ENCODE peak calls at places on chromosomes 13 and 19, in six cellular contexts. Q is foreskin fibroblast, E is Calu3, S is immature natural killer cell, P is pons, I is NCI-H510A treated with DMSO at 0.1 percent for 48 hours. B is an unnamed sample.

GRCh38 chr13:72463561-72463960 is 263.9 kb downstream of the MZT1 start:
- DNase-seq in Q (no peak), E (no peak), S (no peak), P (no peak), I (no peak), B (no peak)

GRCh38 chr13:83880275-83881027 is 1.8 kb downstream of the SLITRK1 start:
- DNase-seq in Q (no peak), E (no peak), S (no peak), P (peak; percentile 50), I (no peak), B (no peak)

GRCh38 chr19:46265217-46265828 is 31.5 kb upstream of the HIF3A start:
- DNase-seq in Q (peak; percentile 59), E (peak; percentile 88), S (peak; percentile 71), P (peak; percentile 84), I (peak; percentile 81), B (peak; percentile 74)

GRCh38 chr13:43874512-43875092 is 4.9 kb downstream of the CCDC122 start:
- DNase-seq in Q (no peak), E (no peak), S (peak; percentile 22), P (peak; percentile 80), I (no peak), B (no peak)

GRCh38 chr13:107210216-107211010 is 642.5 kb upstream of the ARGLU1 start:
- DNase-seq in Q (no peak), E (no peak), S (no peak), P (peak; percentile 37), I (peak; percentile 99), B (no peak)

GRCh38 chr13:67225252-67226159 is 4.6 kb downstream of the PCDH9 start:
- DNase-seq in Q (no peak), E (no peak), S (no peak), P (peak; percentile 53), I (no peak), B (no peak)

GRCh38 chr13:114141261-114141996 is 9.0 kb upstream of the RASA3 start:
- DNase-seq in Q (no peak), E (no peak), S (no peak), P (no peak), I (no peak), B (no peak)

GRCh38 chr13:41562541-41563178 is 105.3 kb downstream of the RGCC start:
- DNase-seq in Q (no peak), E (no peak), S (no peak), P (peak; percentile 79), I (no peak), B (no peak)

GRCh38 chr13:26759907-26760834 is at the start of gene GPR12:
- DNase-seq in Q (peak; percentile 6), E (no peak), S (no peak), P (no peak), I (no peak), B (no peak)

GRCh38 chr19:4914736-4915501 is 5.6 kb downstream of the UHRF1 start:
- DNase-seq in Q (peak; percentile 77), E (peak; percentile 81), S (peak; percentile 47), P (no peak), I (peak; percentile 27), B (peak; percentile 57)

GRCh38 chr13:42119875-42120274 is 71.4 kb downstream of the DGKH start:
- DNase-seq in Q (no peak), E (no peak), S (no peak), P (no peak), I (no peak), B (no peak)

GRCh38 chr13:96792736-96793444 is 201.4 kb downstream of the OXGR1 start:
- DNase-seq in Q (no peak), E (peak; percentile 28), S (no peak), P (no peak), I (no peak), B (no peak)

GRCh38 chr19:39676004-39676403 is 20.3 kb downstream of the LGALS16 start:
- DNase-seq in Q (no peak), E (no peak), S (no peak), P (no peak), I (no peak), B (no peak)

GRCh38 chr19:43589680-43590079 is 6.3 kb downstream of the IRGQ start:
- DNase-seq in Q (no peak), E (no peak), S (no peak), P (no peak), I (no peak), B (no peak)

GRCh38 chr13:44259045-44260042 is 114.3 kb upstream of the SERP2 start:
- DNase-seq in Q (no peak), E (peak; percentile 3), S (peak; percentile 29), P (no peak), I (no peak), B (peak; percentile 41)

GRCh38 chr19:13794388-13794751 is 873 bp upstream of the ZSWIM4 start:
- DNase-seq in Q (peak; percentile 92), E (peak; percentile 75), S (no peak), P (no peak), I (no peak), B (peak; percentile 80)

GRCh38 chr13:57673197-57673596 is 41.7 kb downstream of the PCDH17 start:
- DNase-seq in Q (no peak), E (no peak), S (no peak), P (no peak), I (no peak), B (no peak)

GRCh38 chr13:59861676-59862075 is 302.1 kb downstream of the DIAPH3 start:
- DNase-seq in Q (no peak), E (no peak), S (no peak), P (no peak), I (no peak), B (no peak)

GRCh38 chr13:38661276-38661675 is 25.6 kb upstream of the FREM2 start:
- DNase-seq in Q (no peak), E (no peak), S (no peak), P (no peak), I (no peak), B (no peak)

GRCh38 chr13:112083971-112084370 is 17.0 kb downstream of the SOX1 start:
- DNase-seq in Q (no peak), E (no peak), S (no peak), P (no peak), I (no peak), B (no peak)

GRCh38 chr19:40006273-40006691 is 9.4 kb downstream of the ZNF546 start:
- DNase-seq in Q (peak; percentile 81), E (peak; percentile 31), S (no peak), P (no peak), I (no peak), B (no peak)

GRCh38 chr13:39784347-39784746 is 128.9 kb downstream of the COG6 start:
- DNase-seq in Q (no peak), E (no peak), S (no peak), P (no peak), I (no peak), B (no peak)